ENCODE peak calls at places on chromosome 9, in four cellular contexts. B, Q, C and Y are unnamed samples.

GRCh38 chr9:129352157-129352870 is 174.3 kb upstream of the IER5L start:
- DNase-seq in B (peak), Q (no peak), C (no peak), Y (no peak)

GRCh38 chr9:134775552-134775951 is 105.1 kb upstream of the FCN2 start:
- DNase-seq in B (no peak), Q (no peak), C (no peak), Y (no peak)

GRCh38 chr9:1233568-1233967 is 183.4 kb downstream of the DMRT2 start:
- DNase-seq in B (no peak), Q (no peak), C (peak), Y (no peak)

GRCh38 chr9:108634164-108634563 is 221.6 kb downstream of the ACTL7B start:
- DNase-seq in B (no peak), Q (no peak), C (peak), Y (no peak)

GRCh38 chr9:114387678-114388431 is at the start of gene AKNA:
- DNase-seq in B (peak), Q (peak), C (no peak), Y (peak)

GRCh38 chr9:98425079-98425478 is 169.6 kb upstream of the TBC1D2 start:
- DNase-seq in B (no peak), Q (no peak), C (no peak), Y (no peak)

GRCh38 chr9:94922098-94922607 is 195.7 kb downstream of the AOPEP start:
- DNase-seq in B (peak), Q (no peak), C (peak), Y (no peak)

GRCh38 chr9:132990781-132991180 is 12.3 kb downstream of the GFI1B start:
- DNase-seq in B (no peak), Q (no peak), C (no peak), Y (no peak)

GRCh38 chr9:135463140-135463539 is 16.4 kb upstream of the PPP1R26 start:
- DNase-seq in B (no peak), Q (no peak), C (peak), Y (no peak)

GRCh38 chr9:935348-935965 is 41.0 kb upstream of the DMRT3 start:
- DNase-seq in B (no peak), Q (no peak), C (peak), Y (no peak)

GRCh38 chr9:1429328-1429727 is 379.2 kb downstream of the DMRT2 start:
- DNase-seq in B (no peak), Q (no peak), C (peak), Y (no peak)

GRCh38 chr9:109967651-109968331 is 187.8 kb downstream of the PALM2AKAP2 start:
- DNase-seq in B (no peak), Q (no peak), C (no peak), Y (no peak)

GRCh38 chr9:134624827-134625181 is 16.8 kb upstream of the COL5A1 start:
- DNase-seq in B (peak), Q (no peak), C (peak), Y (no peak)

DNA sequence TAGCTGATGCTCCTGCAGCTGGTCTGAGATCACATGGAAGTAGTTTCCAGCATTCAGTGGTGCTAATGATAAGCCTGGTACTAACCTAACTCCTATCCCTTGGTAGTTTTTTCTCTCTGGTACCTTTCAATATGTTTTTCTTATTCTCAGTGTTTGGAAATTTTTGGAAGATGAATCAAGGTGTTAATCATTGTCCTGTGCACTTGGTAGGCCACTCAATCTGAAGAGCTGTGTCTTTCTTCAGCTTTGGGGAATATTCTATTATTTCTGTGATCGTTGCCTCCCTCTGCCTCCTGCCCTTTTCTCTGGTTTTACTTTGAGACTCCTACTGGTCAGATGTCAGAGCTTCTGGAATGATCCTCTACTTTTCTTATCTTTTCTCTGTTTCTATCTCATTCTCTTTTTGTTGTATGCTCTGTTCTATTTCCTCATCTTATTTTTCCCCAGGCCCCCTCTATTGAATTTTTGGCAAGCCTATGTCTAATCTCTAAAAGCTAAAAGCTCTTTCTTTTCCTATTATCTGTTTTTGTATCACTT is 136.8 kb downstream of the APBA1 start:
- DNase-seq in B (no peak), Q (no peak), C (no peak), Y (no peak)
- TF ChIP-seq CTCF in B (no peak), Q (no peak), C (no peak), Y (no peak)

DNA sequence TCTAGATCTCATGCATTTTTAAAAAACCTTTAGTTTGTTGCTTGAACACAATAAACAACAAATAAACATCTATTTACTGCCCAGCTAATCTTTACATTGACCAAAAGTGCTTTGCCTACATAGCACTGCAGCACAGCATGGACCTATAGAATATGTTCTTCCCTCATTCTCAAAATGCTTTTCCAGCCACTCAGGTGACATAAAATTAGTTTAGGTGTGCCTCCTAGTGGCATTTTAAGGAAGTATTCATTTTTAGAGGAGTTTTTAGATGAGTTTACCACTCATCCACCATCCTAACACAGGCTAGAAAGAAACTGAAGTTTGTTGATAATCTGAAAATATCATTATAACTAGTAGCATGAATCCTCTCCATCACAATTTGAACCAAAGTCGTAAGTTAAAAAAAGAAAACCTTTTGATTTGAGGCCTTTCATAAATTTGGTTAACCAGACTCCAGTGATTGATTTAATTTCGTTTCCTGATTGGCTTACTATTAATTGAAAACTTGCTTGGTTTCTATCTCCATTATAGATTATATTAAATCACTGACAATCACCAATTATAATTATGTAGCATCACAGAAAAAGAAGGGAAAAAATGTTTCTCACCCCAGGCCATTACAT is 12.6 kb downstream of the PLGRKT start:
- DNase-seq in B (no peak), Q (no peak), C (peak), Y (no peak)
- TF ChIP-seq CTCF in B (peak), Q (peak), C (peak), Y (no peak)

GRCh38 chr9:34124103-34124502 is 2.4 kb downstream of the DCAF12 start:
- DNase-seq in B (no peak), Q (no peak), C (peak), Y (no peak)

GRCh38 chr9:34127035-34127948 is 794 bp upstream of the DCAF12 start:
- DNase-seq in B (no peak), Q (no peak), C (no peak), Y (no peak)

GRCh38 chr9:34126207-34127034 is at the start of gene DCAF12:
- DNase-seq in B (peak), Q (peak), C (peak), Y (peak)

GRCh38 chr9:34124923-34125322 is 1.6 kb downstream of the DCAF12 start:
- DNase-seq in B (no peak), Q (no peak), C (peak), Y (no peak)

DNA sequence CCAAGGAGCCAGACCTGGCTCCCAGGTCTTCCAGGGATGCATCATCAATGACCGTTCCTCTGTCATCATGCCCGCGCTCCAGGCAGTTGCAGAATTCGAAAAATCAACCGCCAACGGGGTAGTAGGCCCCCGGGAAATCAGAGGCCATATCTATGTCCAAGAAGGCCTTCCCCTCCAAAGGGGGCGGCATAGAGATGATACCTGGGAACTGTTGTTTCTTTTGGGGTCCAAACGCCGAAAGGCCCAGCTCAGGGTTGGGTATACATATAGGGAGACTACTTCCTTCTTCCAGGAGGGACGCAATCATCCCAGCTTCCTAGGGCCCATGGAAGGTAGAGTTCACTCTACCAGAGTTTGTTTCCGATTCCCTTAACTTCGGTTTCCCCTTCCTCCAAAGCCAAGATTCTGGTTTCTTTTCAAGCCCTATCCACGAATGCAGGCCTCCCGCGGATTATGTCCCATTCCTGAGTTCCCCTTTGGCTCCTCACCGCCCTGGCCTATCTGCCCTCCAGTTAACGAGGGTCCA is 754 bp downstream of the DCAF12 start:
- DNase-seq in B (no peak), Q (peak), C (peak), Y (no peak)
- TF ChIP-seq CTCF in B (no peak), Q (no peak), C (no peak), Y (no peak)

GRCh38 chr9:106717686-106718085 is 145.3 kb upstream of the ZNF462 start:
- DNase-seq in B (peak), Q (no peak), C (peak), Y (no peak)
- TF ChIP-seq CTCF in B (no peak), Q (no peak), C (peak), Y (no peak)

DNA sequence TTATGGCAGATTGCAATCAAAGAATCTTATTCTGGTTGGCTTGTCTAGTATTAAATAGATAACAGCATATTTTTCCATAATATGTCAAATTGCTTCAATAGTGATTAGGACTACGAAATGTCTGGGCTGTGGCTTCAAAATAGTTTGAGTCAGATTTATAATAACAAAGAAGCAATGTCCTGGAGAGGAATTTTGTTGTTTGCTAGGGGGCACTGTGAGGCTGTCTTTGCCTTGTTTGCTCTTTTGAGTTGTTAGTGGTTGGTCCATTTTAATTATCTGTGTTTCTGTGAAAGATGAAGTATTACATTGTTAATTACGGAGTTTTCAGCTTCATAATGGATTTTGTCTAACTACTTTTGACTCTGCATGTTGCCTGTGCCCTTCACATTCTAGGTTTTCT is 713.6 kb downstream of the TLE4 start:
- DNase-seq in B (no peak), Q (no peak), C (peak), Y (no peak)
- TF ChIP-seq CTCF in B (no peak), Q (peak), C (no peak), Y (no peak)

GRCh38 chr9:72150172-72150571 is 932 bp downstream of the GDA start:
- DNase-seq in B (no peak), Q (no peak), C (no peak), Y (no peak)
- TF ChIP-seq CTCF in B (no peak), Q (no peak), C (no peak), Y (no peak)

DNA sequence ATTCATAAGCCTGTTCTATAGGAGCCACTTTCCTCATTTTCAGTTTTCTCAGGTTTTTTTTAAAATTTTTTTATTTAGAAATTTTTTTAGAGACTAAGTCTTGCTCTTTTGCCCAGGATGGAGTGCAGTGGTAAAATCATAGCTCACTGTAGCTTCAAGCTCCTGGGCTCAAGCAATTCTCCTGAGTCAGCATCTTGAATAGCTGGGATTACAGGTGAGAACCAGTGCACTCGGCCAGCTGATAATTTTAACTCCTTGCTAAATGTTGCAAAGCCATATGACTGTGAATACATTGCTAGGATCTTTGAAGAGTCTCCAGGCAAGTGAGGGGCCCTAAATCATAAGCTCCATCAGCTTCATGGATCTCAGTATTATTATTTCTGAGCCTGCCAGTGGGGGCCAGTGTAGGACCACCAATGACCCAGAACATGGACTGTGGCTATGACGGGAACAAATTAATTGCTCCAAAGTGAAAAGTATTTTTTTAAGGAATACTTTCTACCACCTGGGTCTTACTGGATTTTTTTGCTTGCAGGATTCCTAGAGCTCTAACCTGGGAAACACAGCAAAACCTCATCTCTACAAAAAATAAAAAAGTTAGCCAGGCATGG is 5.7 kb upstream of the GAPVD1 start:
- DNase-seq in B (no peak), Q (no peak), C (peak), Y (no peak)
- TF ChIP-seq CTCF in B (no peak), Q (peak), C (peak), Y (no peak)

DNA sequence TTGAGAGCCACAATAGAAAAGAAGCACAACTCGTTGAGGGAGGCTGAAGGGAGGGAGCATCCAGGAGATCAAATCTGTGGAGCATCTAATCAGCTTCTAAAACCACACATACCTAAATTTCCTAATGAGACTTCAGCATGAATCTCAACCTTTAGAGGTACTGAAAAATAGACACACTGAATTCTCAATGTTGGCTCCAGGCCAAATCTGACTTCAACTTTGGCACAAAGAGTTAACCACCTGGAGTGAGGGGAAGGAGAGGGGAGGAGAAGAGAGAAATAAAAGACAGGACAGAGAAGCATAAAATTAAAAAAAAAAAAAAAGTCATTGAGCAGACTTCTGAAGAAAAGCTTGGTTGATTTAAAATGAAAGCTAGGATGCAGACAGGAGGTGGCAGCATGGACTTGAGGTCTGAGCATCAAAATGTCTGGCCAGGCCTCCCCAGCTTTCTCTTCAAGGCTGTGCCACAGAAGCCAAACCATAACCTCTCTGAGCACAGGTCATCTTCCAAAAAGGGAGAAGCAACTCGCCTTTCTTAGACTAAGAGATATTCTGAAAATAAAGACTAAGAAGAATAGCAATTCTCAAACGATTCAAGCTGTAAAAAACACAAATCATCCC is 205.6 kb downstream of the DENND1A start:
- DNase-seq in B (no peak), Q (no peak), C (peak), Y (no peak)
- TF ChIP-seq CTCF in B (no peak), Q (no peak), C (no peak), Y (no peak)

GRCh38 chr9:123445981-123446610 is 90.1 kb downstream of the CRB2 start:
- DNase-seq in B (no peak), Q (no peak), C (peak), Y (no peak)
- TF ChIP-seq CTCF in B (no peak), Q (no peak), C (no peak), Y (no peak)